ENCODE peak calls at places on chromosomes 12 and 14, in ten cellular contexts. One of them, this sample, is unnamed.

GRCh38 chr12:108172033-108172432 is 42.9 kb downstream of the WSCD2 start:
- DNase-seq in cardiac fibroblast: no peak
- DNase-seq in NCI-H69: no peak
- DNase-seq in small intestine: no peak
- DNase-seq in DND-41: no peak
- DNase-seq in dermis blood vessel endothelial cell: no peak
- DNase-seq in aorta: no peak
- DNase-seq in fibroblast of pulmonary artery: no peak
- DNase-seq in amniotic stem cell: no peak
- DNase-seq in left ventricle myocardium inferior: no peak
- DNase-seq in this sample: no peak

GRCh38 chr12:61538951-61539350 is 721.3 kb upstream of the USP15 start:
- DNase-seq in cardiac fibroblast: no peak
- DNase-seq in NCI-H69: no peak
- DNase-seq in small intestine: no peak
- DNase-seq in DND-41: no peak
- DNase-seq in dermis blood vessel endothelial cell: no peak
- DNase-seq in aorta: no peak
- DNase-seq in fibroblast of pulmonary artery: no peak
- DNase-seq in amniotic stem cell: no peak
- DNase-seq in left ventricle myocardium inferior: no peak
- DNase-seq in this sample: peak; percentile 27

GRCh38 chr12:100253437-100253836 is 13.4 kb downstream of the DEPDC4 start:
- DNase-seq in cardiac fibroblast: no peak
- DNase-seq in NCI-H69: no peak
- DNase-seq in small intestine: no peak
- DNase-seq in DND-41: no peak
- DNase-seq in dermis blood vessel endothelial cell: no peak
- DNase-seq in aorta: no peak
- DNase-seq in fibroblast of pulmonary artery: no peak
- DNase-seq in amniotic stem cell: no peak
- DNase-seq in left ventricle myocardium inferior: no peak
- DNase-seq in this sample: no peak

GRCh38 chr14:81323621-81324400 is 76.3 kb downstream of the STON2 start:
- DNase-seq in cardiac fibroblast: no peak
- DNase-seq in NCI-H69: peak; percentile 96
- DNase-seq in small intestine: peak; percentile 92
- DNase-seq in DND-41: no peak
- DNase-seq in dermis blood vessel endothelial cell: no peak
- DNase-seq in aorta: no peak
- DNase-seq in fibroblast of pulmonary artery: no peak
- DNase-seq in amniotic stem cell: no peak
- DNase-seq in left ventricle myocardium inferior: no peak
- DNase-seq in this sample: peak; percentile 51

GRCh38 chr14:69012251-69012953 is 33.3 kb upstream of the ACTN1 start:
- DNase-seq in cardiac fibroblast: peak; percentile 49
- DNase-seq in NCI-H69: no peak
- DNase-seq in small intestine: no peak
- DNase-seq in DND-41: no peak
- DNase-seq in dermis blood vessel endothelial cell: no peak
- DNase-seq in aorta: no peak
- DNase-seq in fibroblast of pulmonary artery: peak; percentile 55
- DNase-seq in amniotic stem cell: no peak
- DNase-seq in left ventricle myocardium inferior: no peak
- DNase-seq in this sample: no peak

GRCh38 chr12:116346222-116346621 is 68.7 kb upstream of the MED13L start:
- DNase-seq in cardiac fibroblast: peak; percentile 63
- DNase-seq in NCI-H69: no peak
- DNase-seq in small intestine: no peak
- DNase-seq in DND-41: no peak
- DNase-seq in dermis blood vessel endothelial cell: peak; percentile 33
- DNase-seq in aorta: no peak
- DNase-seq in fibroblast of pulmonary artery: peak; percentile 26
- DNase-seq in amniotic stem cell: no peak
- DNase-seq in left ventricle myocardium inferior: no peak
- DNase-seq in this sample: no peak

GRCh38 chr12:75389061-75389460 is 1.8 kb upstream of the GLIPR1L2 start:
- DNase-seq in cardiac fibroblast: peak; percentile 5
- DNase-seq in NCI-H69: peak; percentile 76
- DNase-seq in small intestine: peak; percentile 10
- DNase-seq in DND-41: no peak
- DNase-seq in dermis blood vessel endothelial cell: peak; percentile 35
- DNase-seq in aorta: no peak
- DNase-seq in fibroblast of pulmonary artery: peak; percentile 23
- DNase-seq in amniotic stem cell: peak; percentile 45
- DNase-seq in left ventricle myocardium inferior: no peak
- DNase-seq in this sample: no peak

GRCh38 chr12:62656576-62657362 is 190.1 kb downstream of the MON2 start:
- DNase-seq in cardiac fibroblast: no peak
- DNase-seq in NCI-H69: peak; percentile 33
- DNase-seq in small intestine: no peak
- DNase-seq in DND-41: no peak
- DNase-seq in dermis blood vessel endothelial cell: no peak
- DNase-seq in aorta: no peak
- DNase-seq in fibroblast of pulmonary artery: no peak
- DNase-seq in amniotic stem cell: no peak
- DNase-seq in left ventricle myocardium inferior: no peak
- DNase-seq in this sample: no peak

GRCh38 chr12:28012333-28012918 is 39.9 kb upstream of the PTHLH start:
- DNase-seq in cardiac fibroblast: no peak
- DNase-seq in NCI-H69: no peak
- DNase-seq in small intestine: no peak
- DNase-seq in DND-41: no peak
- DNase-seq in dermis blood vessel endothelial cell: no peak
- DNase-seq in aorta: no peak
- DNase-seq in fibroblast of pulmonary artery: no peak
- DNase-seq in amniotic stem cell: no peak
- DNase-seq in left ventricle myocardium inferior: no peak
- DNase-seq in this sample: no peak

GRCh38 chr12:22410497-22410896 is 76.0 kb upstream of the ST8SIA1 start:
- DNase-seq in cardiac fibroblast: no peak
- DNase-seq in NCI-H69: no peak
- DNase-seq in small intestine: no peak
- DNase-seq in DND-41: no peak
- DNase-seq in dermis blood vessel endothelial cell: no peak
- DNase-seq in aorta: no peak
- DNase-seq in fibroblast of pulmonary artery: no peak
- DNase-seq in amniotic stem cell: no peak
- DNase-seq in left ventricle myocardium inferior: no peak
- DNase-seq in this sample: peak; percentile 86

GRCh38 chr14:99598774-99599173 is 5.2 kb downstream of the CCDC85C start:
- DNase-seq in cardiac fibroblast: no peak
- DNase-seq in NCI-H69: no peak
- DNase-seq in small intestine: peak; percentile 47
- DNase-seq in DND-41: no peak
- DNase-seq in dermis blood vessel endothelial cell: peak; percentile 64
- DNase-seq in aorta: no peak
- DNase-seq in fibroblast of pulmonary artery: no peak
- DNase-seq in amniotic stem cell: no peak
- DNase-seq in left ventricle myocardium inferior: no peak
- DNase-seq in this sample: peak; percentile 9

GRCh38 chr14:73752297-73752992 is 38.3 kb upstream of the PNMA1 start:
- DNase-seq in cardiac fibroblast: peak; percentile 87
- DNase-seq in NCI-H69: peak; percentile 84
- DNase-seq in small intestine: peak; percentile 75
- DNase-seq in DND-41: no peak
- DNase-seq in dermis blood vessel endothelial cell: peak; percentile 69
- DNase-seq in aorta: peak; percentile 86
- DNase-seq in fibroblast of pulmonary artery: peak; percentile 73
- DNase-seq in amniotic stem cell: no peak
- DNase-seq in left ventricle myocardium inferior: peak; percentile 81
- DNase-seq in this sample: peak; percentile 61

GRCh38 chr14:56797569-56798446 is 12.5 kb downstream of the OTX2 start:
- DNase-seq in cardiac fibroblast: no peak
- DNase-seq in NCI-H69: no peak
- DNase-seq in small intestine: no peak
- DNase-seq in DND-41: no peak
- DNase-seq in dermis blood vessel endothelial cell: no peak
- DNase-seq in aorta: no peak
- DNase-seq in fibroblast of pulmonary artery: no peak
- DNase-seq in amniotic stem cell: no peak
- DNase-seq in left ventricle myocardium inferior: no peak
- DNase-seq in this sample: no peak

GRCh38 chr12:6914246-6914947 is at the start of gene ENO2:
- DNase-seq in cardiac fibroblast: peak; percentile 68
- DNase-seq in NCI-H69: peak; percentile 85
- DNase-seq in small intestine: peak; percentile 56
- DNase-seq in DND-41: peak; percentile 82
- DNase-seq in dermis blood vessel endothelial cell: peak; percentile 66
- DNase-seq in aorta: peak; percentile 92
- DNase-seq in fibroblast of pulmonary artery: peak; percentile 47
- DNase-seq in amniotic stem cell: peak; percentile 37
- DNase-seq in left ventricle myocardium inferior: peak; percentile 79
- DNase-seq in this sample: peak; percentile 48

GRCh38 chr14:51382506-51382905 is 142.5 kb downstream of the TMX1 start:
- DNase-seq in cardiac fibroblast: no peak
- DNase-seq in NCI-H69: peak; percentile 80
- DNase-seq in small intestine: no peak
- DNase-seq in DND-41: no peak
- DNase-seq in dermis blood vessel endothelial cell: no peak
- DNase-seq in aorta: no peak
- DNase-seq in fibroblast of pulmonary artery: no peak
- DNase-seq in amniotic stem cell: no peak
- DNase-seq in left ventricle myocardium inferior: no peak
- DNase-seq in this sample: no peak

GRCh38 chr12:41514907-41515306 is 326.8 kb downstream of the PDZRN4 start:
- DNase-seq in cardiac fibroblast: peak; percentile 2
- DNase-seq in NCI-H69: peak; percentile 36
- DNase-seq in small intestine: no peak
- DNase-seq in DND-41: no peak
- DNase-seq in dermis blood vessel endothelial cell: no peak
- DNase-seq in aorta: no peak
- DNase-seq in fibroblast of pulmonary artery: no peak
- DNase-seq in amniotic stem cell: no peak
- DNase-seq in left ventricle myocardium inferior: no peak
- DNase-seq in this sample: peak; percentile 12

GRCh38 chr12:43740511-43741100 is 18.0 kb downstream of the PUS7L start:
- DNase-seq in cardiac fibroblast: peak; percentile 54
- DNase-seq in NCI-H69: no peak
- DNase-seq in small intestine: no peak
- DNase-seq in DND-41: no peak
- DNase-seq in dermis blood vessel endothelial cell: no peak
- DNase-seq in aorta: no peak
- DNase-seq in fibroblast of pulmonary artery: peak; percentile 6
- DNase-seq in amniotic stem cell: no peak
- DNase-seq in left ventricle myocardium inferior: no peak
- DNase-seq in this sample: no peak

This sample was measured in HT-29.